ENCODE peak calls at places on chromosomes 11 and 22, in six cellular contexts. D is mesenchymal stem cell, B is IMR-90, S is neuronal stem cell, V is H1, M is H9. Q is an unnamed sample.

GRCh38 chr22:33030923-33031525 is 27.2 kb downstream of the SYN3 start:
- DNase-seq in S (no peak), M (no peak), B (no peak), V (peak), D (no peak), Q (peak)

GRCh38 chr11:104522650-104523049 is 358.7 kb upstream of the PDGFD start:
- DNase-seq in D (no peak), B (peak), S (no peak), V (no peak), M (no peak), Q (no peak)

GRCh38 chr22:39980635-39981034 is 14.1 kb upstream of the FAM83F start:
- DNase-seq in V (no peak), B (peak), M (no peak), D (no peak), S (no peak), Q (no peak)

GRCh38 chr11:28464252-28464867 is 356.2 kb downstream of the METTL15 start:
- DNase-seq in V (no peak), S (no peak), D (peak), M (no peak), B (peak), Q (no peak)

GRCh38 chr22:40533712-40534378 is 102.7 kb downstream of the MRTFA start:
- DNase-seq in D (peak), V (no peak), M (no peak), S (no peak), B (peak), Q (peak)

GRCh38 chr11:66882540-66882939 is 25.7 kb downstream of the LRFN4 start:
- DNase-seq in B (no peak), M (no peak), D (no peak), V (no peak), S (no peak), Q (no peak)

GRCh38 chr11:107576497-107577086 is 11.1 kb upstream of the ALKBH8 start:
- DNase-seq in M (no peak), D (peak), V (peak), B (peak), S (peak), Q (no peak)

GRCh38 chr11:7538466-7539454 is 25.0 kb downstream of the PPFIBP2 start:
- DNase-seq in M (no peak), V (no peak), S (no peak), B (no peak), D (no peak), Q (no peak)

GRCh38 chr11:11842426-11843008 is 745 bp downstream of the USP47 start:
- DNase-seq in V (no peak), M (no peak), S (peak), D (peak), B (peak), Q (peak)

GRCh38 chr22:26995222-26995621 is 337.8 kb downstream of the MIAT start:
- DNase-seq in V (no peak), M (no peak), D (no peak), B (no peak), S (no peak), Q (no peak)

GRCh38 chr11:129853508-129854228 is 38.0 kb downstream of the TMEM45B start:
- DNase-seq in D (peak), V (no peak), B (peak), M (no peak), S (no peak), Q (no peak)

GRCh38 chr22:30057375-30057774 is 22.9 kb upstream of the HORMAD2 start:
- DNase-seq in S (no peak), M (no peak), B (no peak), D (no peak), V (no peak), Q (no peak)

GRCh38 chr22:30453731-30454510 is 17.9 kb downstream of the SEC14L3 start:
- DNase-seq in D (peak), S (no peak), V (no peak), M (no peak), B (no peak), Q (peak)

GRCh38 chr22:48075604-48076400 is 1313.4 kb downstream of the TBC1D22A start:
- DNase-seq in D (no peak), V (no peak), S (no peak), M (no peak), B (no peak), Q (no peak)

GRCh38 chr11:104151404-104152204 is 12.3 kb downstream of the PDGFD start:
- DNase-seq in B (no peak), S (no peak), V (no peak), D (peak), M (no peak), Q (no peak)

GRCh38 chr22:50261615-50262459 is at the start of gene MAPK12:
- DNase-seq in S (peak), V (peak), D (peak), B (no peak), M (peak), Q (no peak)

GRCh38 chr11:76807206-76807875 is 24.2 kb downstream of the TSKU start:
- DNase-seq in B (peak), M (peak), S (peak), D (peak), V (peak), Q (peak)

GRCh38 chr11:15208570-15209222 is 94.0 kb downstream of the INSC start:
- DNase-seq in S (peak), D (peak), M (peak), B (peak), V (peak), Q (peak)

GRCh38 chr11:80816454-80816847 is 1375.6 kb upstream of the TENM4 start:
- DNase-seq in V (no peak), M (no peak), S (no peak), D (no peak), B (no peak), Q (no peak)

GRCh38 chr11:44632466-44633123 is 67.1 kb downstream of the CD82 start:
- DNase-seq in S (no peak), B (no peak), V (peak), D (peak), M (peak), Q (peak)

GRCh38 chr11:70002433-70002832 is 75.7 kb upstream of the ANO1 start:
- DNase-seq in M (no peak), B (no peak), S (no peak), D (no peak), V (no peak), Q (no peak)

GRCh38 chr22:33792837-33793236 is 127.4 kb downstream of the LARGE1 start:
- DNase-seq in M (no peak), D (peak), S (no peak), V (no peak), B (no peak), Q (no peak)

GRCh38 chr11:46278387-46279173 is 1.1 kb downstream of the CREB3L1 start:
- DNase-seq in M (peak), D (peak), S (no peak), B (peak), V (peak), Q (peak)

GRCh38 chr11:117554601-117555333 is 227.1 kb downstream of the CEP164 start:
- DNase-seq in V (no peak), B (no peak), S (no peak), D (no peak), M (no peak), Q (no peak)
- H2BK15ac ChIP-seq in V (no peak), B (no peak), S (no peak), D (no peak), M (no peak), Q (no peak)

GRCh38 chr11:118910309-118911112 is 15.2 kb downstream of the BCL9L start:
- DNase-seq in M (peak), V (peak), B (peak), D (peak), S (no peak), Q (peak)

GRCh38 chr11:118911880-118912741 is 13.6 kb downstream of the BCL9L start:
- DNase-seq in D (peak), V (peak), B (peak), S (no peak), M (peak), Q (peak)

GRCh38 chr11:118912742-118913410 is 12.8 kb downstream of the BCL9L start:
- DNase-seq in V (no peak), B (peak), S (no peak), D (peak), M (no peak), Q (peak)

GRCh38 chr11:118909619-118910308 is 16.0 kb downstream of the BCL9L start:
- DNase-seq in B (no peak), V (peak), M (peak), S (no peak), D (no peak), Q (peak)

DNA sequence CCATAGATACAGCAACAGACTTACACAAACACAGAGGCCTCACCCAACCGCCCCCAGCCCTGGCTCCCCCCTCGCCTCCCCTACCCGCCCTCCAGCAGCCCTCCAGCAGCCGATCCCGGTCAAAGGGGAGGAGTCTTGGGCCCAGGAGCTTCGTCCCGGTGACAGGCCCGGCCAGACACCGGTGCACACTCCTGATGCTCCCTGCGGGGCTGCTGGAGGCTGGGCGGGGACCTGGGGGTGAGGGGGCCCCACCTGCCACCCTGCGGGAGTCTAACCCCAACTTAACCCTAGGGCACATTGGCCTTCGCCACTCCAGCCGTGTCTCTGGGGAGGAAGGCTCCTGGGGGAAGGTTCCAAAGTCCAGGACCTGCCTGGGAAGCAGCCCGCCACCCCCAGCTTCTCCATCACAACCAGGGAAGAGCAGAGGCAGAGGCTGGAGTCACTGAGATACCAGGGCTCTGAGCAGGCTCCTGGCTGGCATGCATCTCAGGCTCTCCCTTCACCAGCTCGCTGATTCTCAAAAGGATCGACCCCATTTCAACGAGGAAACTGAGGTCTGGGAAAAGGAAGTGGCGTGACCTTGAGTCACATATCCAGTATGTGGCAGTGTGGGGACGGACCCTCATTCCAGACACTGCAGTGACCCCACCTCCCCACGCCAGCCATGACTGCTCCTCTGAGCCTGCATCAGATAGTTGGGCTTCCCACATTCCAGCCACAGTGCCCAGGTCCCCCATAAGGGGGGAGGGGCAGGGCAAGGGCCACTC is 14.4 kb downstream of the BCL9L start:
- DNase-seq in S (no peak), V (no peak), B (peak), D (peak), M (peak), Q (peak)
- H3K4me2 ChIP-seq in S (peak), V (peak), B (peak), D (peak), M (peak), Q (peak)

GRCh38 chr11:83909579-83909978 is 623.4 kb upstream of the CCDC90B start:
- DNase-seq in B (no peak), S (no peak), D (no peak), M (no peak), V (no peak), Q (no peak)
- H2BK15ac ChIP-seq in B (no peak), S (no peak), D (no peak), M (no peak), V (no peak), Q (no peak)

DNA sequence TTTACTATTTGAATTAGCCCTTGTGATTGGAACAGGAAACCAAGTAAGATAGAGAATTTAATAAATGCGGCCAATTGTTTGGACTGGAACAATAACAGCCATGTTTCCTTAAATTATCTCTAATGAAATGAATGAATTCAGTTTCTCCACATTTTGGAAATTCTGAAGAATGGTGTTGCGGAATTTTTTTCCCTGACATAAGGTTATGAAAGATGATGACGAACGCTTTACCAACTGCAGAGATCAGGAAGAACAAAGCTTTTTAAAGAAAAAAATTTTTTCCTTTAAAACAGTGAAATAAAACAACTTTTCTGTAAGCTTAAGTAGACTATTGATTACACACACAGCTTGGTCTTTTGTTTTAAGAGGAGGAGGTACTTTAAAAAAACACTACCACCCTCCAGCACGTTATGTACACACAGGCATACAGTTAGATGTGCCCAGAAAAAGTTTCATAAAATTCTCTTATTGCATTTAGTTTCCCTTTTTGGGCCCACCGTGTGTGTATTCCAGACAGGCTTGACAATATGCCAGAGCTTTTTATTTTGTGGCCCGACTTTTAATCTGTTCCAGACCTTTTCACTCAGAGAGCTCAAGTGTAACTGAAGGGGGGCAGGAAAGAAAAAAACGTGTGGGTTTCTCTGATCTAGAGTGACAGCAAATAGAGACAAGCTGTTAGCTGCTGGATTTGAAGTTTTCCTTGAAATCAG is 77.3 kb downstream of the YAP1 start:
- DNase-seq in S (no peak), V (no peak), M (no peak), D (peak), B (peak), Q (no peak)
- H3K4me2 ChIP-seq in S (no peak), V (no peak), M (no peak), D (peak), B (peak), Q (no peak)

GRCh38 chr11:13224324-13224723 is 53.3 kb upstream of the BMAL1 start:
- DNase-seq in V (no peak), S (no peak), D (no peak), B (no peak), M (no peak), Q (no peak)

GRCh38 chr11:13221722-13222121 is 55.9 kb upstream of the BMAL1 start:
- DNase-seq in M (no peak), B (no peak), V (no peak), S (no peak), D (peak), Q (peak)

GRCh38 chr11:13225058-13226001 is 52.3 kb upstream of the BMAL1 start:
- DNase-seq in S (no peak), B (no peak), M (no peak), V (peak), D (no peak), Q (no peak)

GRCh38 chr11:13222285-13222684 is 55.3 kb upstream of the BMAL1 start:
- DNase-seq in S (no peak), D (no peak), M (no peak), V (peak), B (peak), Q (no peak)

GRCh38 chr11:13223112-13223511 is 54.5 kb upstream of the BMAL1 start:
- DNase-seq in D (no peak), M (no peak), B (no peak), S (no peak), V (peak), Q (no peak)
- H2BK15ac ChIP-seq in D (no peak), M (no peak), B (peak), S (no peak), V (no peak), Q (no peak)

DNA sequence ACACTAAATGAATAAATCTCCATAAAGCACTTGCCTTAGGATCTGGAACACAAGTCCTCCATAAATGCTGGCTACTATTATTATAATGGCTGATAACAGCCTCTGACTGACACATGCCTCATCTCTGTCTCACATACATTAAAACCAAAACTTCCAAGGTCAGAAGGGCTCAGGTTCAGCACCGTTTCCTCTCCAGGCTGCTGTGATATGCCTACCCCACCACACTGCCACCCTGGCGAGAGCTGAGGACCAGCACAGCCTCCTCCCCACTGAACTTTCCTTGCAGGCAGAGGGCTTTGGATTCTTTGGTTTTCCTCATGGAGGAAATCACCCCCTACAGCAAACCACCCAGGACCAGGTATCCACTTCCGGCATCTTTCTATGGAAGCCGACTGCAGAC is 112.8 kb downstream of the ABTB2 start:
- DNase-seq in M (no peak), D (no peak), V (no peak), B (no peak), S (no peak), Q (no peak)
- H3K4me2 ChIP-seq in M (no peak), D (no peak), V (no peak), B (no peak), S (no peak), Q (no peak)

GRCh38 chr22:43529461-43529860 is 117.6 kb downstream of the MPPED1 start:
- DNase-seq in V (no peak), D (no peak), M (no peak), B (no peak), S (no peak), Q (no peak)
- H2BK15ac ChIP-seq in V (no peak), D (no peak), M (no peak), B (no peak), S (no peak), Q (no peak)

Q was measured in mesendoderm.